ENCODE peak calls at places on chromosomes 2 and 18, in four cellular contexts. P is transverse colon, N is breast epithelium, M is sigmoid colon. I is an unnamed sample.

GRCh38 chr2:113980946-113981345 is 91.1 kb downstream of the ACTR3 start:
- DNase-seq in P (no peak), N (no peak), M (no peak), I (no peak)

GRCh38 chr18:64271264-64271663 is 122.4 kb upstream of the LINC00305 start:
- DNase-seq in P (no peak), N (no peak), M (no peak), I (no peak)

GRCh38 chr18:12304351-12305210 is 3.5 kb upstream of the TUBB6 start:
- DNase-seq in P (peak), N (peak), M (peak), I (no peak)

GRCh38 chr2:241680827-241681599 is 5.6 kb downstream of the DTYMK start:
- DNase-seq in P (no peak), N (no peak), M (peak), I (no peak)

GRCh38 chr2:241391892-241392665 is 36.0 kb downstream of the FARP2 start:
- DNase-seq in P (peak), N (no peak), M (no peak), I (peak)

GRCh38 chr2:211877061-211877460 is 661.5 kb downstream of the ERBB4 start:
- DNase-seq in P (no peak), N (no peak), M (no peak), I (no peak)

GRCh38 chr18:58671941-58672565 is 788 bp downstream of the MALT1 start:
- DNase-seq in P (peak), N (no peak), M (no peak), I (peak)

GRCh38 chr2:127139766-127140165 is 32.8 kb upstream of the BIN1 start:
- DNase-seq in P (no peak), N (no peak), M (no peak), I (no peak)

GRCh38 chr2:156589381-156590079 is 153.4 kb downstream of the GPD2 start:
- DNase-seq in P (peak), N (no peak), M (no peak), I (peak)

GRCh38 chr2:126029316-126029715 is 626.6 kb upstream of the GYPC start:
- DNase-seq in P (no peak), N (no peak), M (no peak), I (peak)

GRCh38 chr2:26609839-26610277 is 31.3 kb downstream of the CIB4 start:
- DNase-seq in P (no peak), N (no peak), M (no peak), I (no peak)
- TF ChIP-seq POLR2AphosphoS5 in P (no peak), N (no peak), M (no peak), I (no peak)

DNA sequence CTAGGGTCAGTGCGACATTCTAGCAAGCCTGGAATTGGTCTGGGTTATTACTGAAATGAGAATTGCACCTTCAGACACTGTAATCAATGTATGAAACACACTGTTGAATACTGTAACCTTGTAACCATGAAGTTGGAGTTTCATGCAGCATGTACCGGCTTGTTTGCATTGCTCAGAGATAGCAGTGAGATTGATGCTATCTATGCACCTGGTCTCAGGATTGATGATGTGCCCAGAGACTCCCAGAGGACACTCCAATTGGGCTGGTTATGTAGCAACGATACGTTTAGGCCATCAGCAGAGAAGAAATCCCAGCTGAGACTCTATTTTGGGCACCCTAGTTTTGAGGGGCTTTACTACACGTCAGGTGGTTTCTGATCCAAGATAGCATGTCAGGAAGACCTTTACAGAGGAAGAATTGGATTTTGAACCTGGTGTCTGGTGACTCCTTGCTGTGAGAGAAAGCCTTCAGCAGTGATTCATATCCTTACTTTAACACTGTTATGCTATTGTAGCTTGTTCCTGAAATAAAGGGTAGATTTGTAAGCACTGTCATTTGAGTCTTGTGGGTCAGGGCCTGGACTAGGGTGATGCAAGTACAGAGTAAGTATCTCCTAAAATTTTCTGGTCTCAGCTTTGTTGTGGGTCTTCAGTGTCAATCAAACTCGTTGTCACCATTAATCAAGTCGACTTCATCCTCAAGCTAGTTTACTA is 305.1 kb upstream of the GULP1 start:
- DNase-seq in P (no peak), N (no peak), M (no peak), I (no peak)
- H3K27ac ChIP-seq in P (no peak), N (no peak), M (no peak), I (peak)

GRCh38 chr2:188379748-188380147 is 88.1 kb downstream of the GULP1 start:
- DNase-seq in P (no peak), N (no peak), M (no peak), I (no peak)

GRCh38 chr2:188382107-188382506 is 90.4 kb downstream of the GULP1 start:
- DNase-seq in P (no peak), N (no peak), M (no peak), I (no peak)

GRCh38 chr2:188383158-188383557 is 91.5 kb downstream of the GULP1 start:
- DNase-seq in P (no peak), N (no peak), M (no peak), I (no peak)

GRCh38 chr2:188380280-188380679 is 88.6 kb downstream of the GULP1 start:
- DNase-seq in P (no peak), N (no peak), M (no peak), I (no peak)

GRCh38 chr2:188381614-188382013 is 89.9 kb downstream of the GULP1 start:
- DNase-seq in P (no peak), N (no peak), M (no peak), I (no peak)
- TF ChIP-seq POLR2AphosphoS5 in P (no peak), N (no peak), M (no peak), I (no peak)

GRCh38 chr18:10059610-10060468 is 146.0 kb downstream of the VAPA start:
- DNase-seq in P (no peak), N (no peak), M (no peak), I (no peak)
- H3K27ac ChIP-seq in P (peak), N (no peak), M (peak), I (no peak)

I was measured in GM23338.